ENCODE peak calls at places on chromosomes 1 and 21, in six cellular contexts. W is K562, Y is NB4, U is endothelial cell of umbilical vein, S is GM12878, R is HepG2. V is an unnamed sample.

GRCh38 chr1:186620951-186621350 is 59.3 kb downstream of the PTGS2 start:
- DNase-seq in W (no peak), Y (peak; percentile 61), U (no peak), S (peak; percentile 19), R (no peak), V (no peak)

GRCh38 chr1:101239095-101240040 is 2.5 kb downstream of the S1PR1 start:
- DNase-seq in W (no peak), Y (peak; percentile 63), U (peak; percentile 68), S (no peak), R (no peak), V (no peak)

GRCh38 chr1:150162862-150163706 is 13.4 kb downstream of the PLEKHO1 start:
- DNase-seq in W (peak; percentile 95), Y (peak; percentile 95), U (peak; percentile 93), S (peak; percentile 97), R (peak; percentile 95), V (no peak)

GRCh38 chr1:224183591-224184312 is 712 bp downstream of the DEGS1 start:
- DNase-seq in W (peak; percentile 81), Y (peak; percentile 82), U (peak; percentile 69), S (no peak), R (peak; percentile 15), V (peak; percentile 53)

GRCh38 chr1:61332796-61333195 is 250.4 kb downstream of the NFIA start:
- DNase-seq in W (no peak), Y (no peak), U (no peak), S (no peak), R (no peak), V (no peak)

GRCh38 chr1:116066868-116067563 is 44.2 kb upstream of the MAB21L3 start:
- DNase-seq in W (no peak), Y (no peak), U (no peak), S (no peak), R (no peak), V (no peak)

GRCh38 chr1:1181129-1181937 is 7.7 kb downstream of the TTLL10 start:
- DNase-seq in W (no peak), Y (no peak), U (no peak), S (no peak), R (no peak), V (no peak)

GRCh38 chr1:15522551-15522950 is 1.5 kb downstream of the CASP9 start:
- DNase-seq in W (no peak), Y (no peak), U (no peak), S (no peak), R (no peak), V (no peak)

GRCh38 chr1:14263207-14263606 is 335.3 kb upstream of the KAZN start:
- DNase-seq in W (no peak), Y (no peak), U (no peak), S (no peak), R (no peak), V (no peak)

GRCh38 chr21:35438643-35439404 is 389.7 kb upstream of the RUNX1 start:
- DNase-seq in W (no peak), Y (peak; percentile 68), U (no peak), S (peak; percentile 21), R (no peak), V (no peak)

GRCh38 chr1:22154626-22155025 is 11.7 kb upstream of the WNT4 start:
- DNase-seq in W (no peak), Y (no peak), U (no peak), S (no peak), R (no peak), V (no peak)

GRCh38 chr1:117501275-117501674 is 104.6 kb upstream of the TENT5C start:
- DNase-seq in W (no peak), Y (no peak), U (no peak), S (no peak), R (no peak), V (no peak)

GRCh38 chr21:38306407-38306806 is 49.6 kb downstream of the KCNJ15 start:
- DNase-seq in W (no peak), Y (no peak), U (peak; percentile 90), S (no peak), R (no peak), V (no peak)

GRCh38 chr1:172946814-172947507 is 103.8 kb downstream of the TNFSF18 start:
- DNase-seq in W (no peak), Y (no peak), U (peak; percentile 86), S (no peak), R (no peak), V (peak; percentile 31)

GRCh38 chr1:23528245-23528978 is 2.6 kb downstream of the E2F2 start:
- DNase-seq in W (peak; percentile 88), Y (peak; percentile 86), U (peak; percentile 49), S (peak; percentile 76), R (peak; percentile 85), V (peak; percentile 92)

GRCh38 chr1:108639899-108640560 is 20.9 kb downstream of the HENMT1 start:
- DNase-seq in W (no peak), Y (no peak), U (no peak), S (no peak), R (peak; percentile 2), V (no peak)

GRCh38 chr1:154155282-154155681 is 409 bp upstream of the NUP210L start:
- DNase-seq in W (no peak), Y (no peak), U (peak; percentile 94), S (no peak), R (no peak), V (no peak)

GRCh38 chr1:63710306-63710705 is 63.5 kb upstream of the ROR1 start:
- DNase-seq in W (no peak), Y (no peak), U (no peak), S (no peak), R (no peak), V (no peak)

GRCh38 chr1:234610061-234610581 is at the start of gene IRF2BP2:
- DNase-seq in W (peak; percentile 98), Y (peak; percentile 89), U (peak; percentile 87), S (no peak), R (peak; percentile 68), V (peak; percentile 68)

GRCh38 chr1:30422251-30422650 is 301.1 kb downstream of the MATN1 start:
- DNase-seq in W (no peak), Y (no peak), U (no peak), S (no peak), R (no peak), V (no peak)

GRCh38 chr1:29669488-29669871 is 433.2 kb downstream of the PTPRU start:
- DNase-seq in W (no peak), Y (no peak), U (no peak), S (no peak), R (no peak), V (no peak)

GRCh38 chr1:48760889-48761288 is 15.8 kb downstream of the BEND5 start:
- DNase-seq in W (no peak), Y (no peak), U (no peak), S (no peak), R (no peak), V (no peak)

GRCh38 chr1:229360417-229360816 is 17.6 kb upstream of the CCSAP start:
- DNase-seq in W (no peak), Y (no peak), U (no peak), S (no peak), R (no peak), V (no peak)

GRCh38 chr1:234463749-234464148 is 15.2 kb downstream of the TARBP1 start:
- DNase-seq in W (no peak), Y (no peak), U (no peak), S (no peak), R (no peak), V (no peak)

DNA sequence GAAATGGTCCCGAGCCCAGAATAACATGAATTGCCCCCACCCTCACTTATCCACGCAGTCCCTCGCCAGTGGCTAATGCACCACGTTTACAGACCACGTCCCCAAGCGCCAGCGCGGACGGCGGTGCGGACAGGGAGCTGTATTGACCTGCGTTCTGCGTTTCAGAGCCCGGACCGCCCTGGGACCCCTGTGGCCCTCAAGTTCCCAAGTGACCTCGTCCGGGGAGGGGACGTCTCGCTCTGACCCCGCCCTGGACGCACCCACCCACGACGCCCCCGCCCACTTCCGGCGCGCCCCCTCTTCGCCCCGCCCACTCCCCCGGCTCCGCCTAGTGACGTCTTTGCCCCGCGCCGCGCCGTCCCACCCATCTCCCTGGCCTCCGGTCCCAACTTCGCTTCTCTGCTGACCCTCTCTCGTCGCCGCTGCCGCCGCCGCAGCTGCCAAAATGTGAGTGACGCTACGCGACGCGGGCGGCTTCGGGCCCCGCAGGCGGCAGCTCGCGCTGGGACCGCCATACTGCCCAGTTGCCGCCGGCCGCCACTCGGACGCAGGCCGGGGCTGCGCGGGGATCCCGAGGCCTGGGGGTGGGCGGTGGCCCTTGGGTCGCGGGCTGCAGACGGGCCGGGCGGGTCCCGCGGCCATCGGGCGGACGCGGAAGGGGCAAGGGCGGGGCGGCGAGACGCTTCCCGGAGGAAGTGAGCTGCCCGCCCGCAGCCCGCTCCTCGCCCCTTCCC is at the start of gene VAMP3:
- DNase-seq in W (peak; percentile 99), Y (peak; percentile 89), U (peak; percentile 83), S (peak; percentile 30), R (peak; percentile 62), V (peak; percentile 73)
- TF ChIP-seq POLR2A in W (peak; percentile 82), Y (peak; percentile 59), U (peak; percentile 70), S (peak; percentile 83), R (peak; percentile 76), V (peak; percentile 52)

GRCh38 chr1:228012555-228012954 is 5.8 kb downstream of the WNT3A start:
- DNase-seq in W (no peak), Y (no peak), U (no peak), S (no peak), R (no peak), V (no peak)
- TF ChIP-seq MYC in W (no peak), Y (no peak), U (no peak), S (no peak), R (no peak), V (no peak)

DNA sequence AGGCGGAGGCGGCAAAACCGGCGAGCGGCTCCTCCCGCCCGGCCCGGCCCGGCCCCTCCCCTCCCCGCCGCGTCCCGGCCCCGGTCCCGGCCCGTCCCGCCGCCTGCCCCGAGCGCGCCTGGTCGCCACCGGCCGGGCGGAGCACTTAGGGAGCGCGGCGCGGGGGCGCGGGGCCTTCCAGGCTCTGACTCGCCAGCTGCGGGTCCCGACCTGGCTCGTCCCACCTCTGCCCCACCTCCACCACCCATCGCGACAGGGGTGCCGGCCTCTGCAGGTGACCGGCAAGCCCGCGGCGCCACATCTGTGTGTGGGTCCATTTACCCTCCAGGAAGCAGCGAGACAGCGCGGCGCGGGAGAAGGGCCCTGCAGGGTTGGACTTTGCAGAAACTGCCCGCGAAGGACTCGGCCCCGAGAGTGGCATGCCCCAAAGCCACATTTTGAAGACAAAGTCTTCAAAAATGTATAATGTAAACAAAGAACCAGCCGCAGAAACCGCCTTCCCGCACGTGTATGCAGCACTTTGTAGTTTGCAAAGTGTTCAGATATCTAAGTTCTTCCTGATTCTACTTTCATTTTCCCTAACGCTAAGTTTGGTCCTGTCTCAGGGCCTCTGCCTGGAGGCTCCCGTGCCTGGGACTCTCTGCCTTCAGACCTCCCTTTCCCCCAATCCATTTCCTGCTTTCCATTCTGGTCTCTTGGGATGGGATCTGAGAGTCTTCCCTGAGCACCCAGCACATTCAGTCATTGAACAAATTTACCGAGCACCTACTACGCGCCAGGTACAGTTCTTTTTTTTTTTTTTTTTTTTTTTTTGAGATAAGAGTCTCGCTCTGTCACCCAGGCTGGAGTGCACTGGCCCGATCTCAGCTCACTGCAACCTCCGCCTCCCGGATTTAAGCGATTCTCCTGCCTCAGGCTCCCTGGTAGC is at the start of gene TMCO4:
- DNase-seq in W (peak; percentile 45), Y (peak; percentile 71), U (peak; percentile 60), S (no peak), R (peak; percentile 25), V (peak; percentile 35)
- TF ChIP-seq POLR2A in W (no peak), Y (no peak), U (no peak), S (no peak), R (no peak), V (no peak)

DNA sequence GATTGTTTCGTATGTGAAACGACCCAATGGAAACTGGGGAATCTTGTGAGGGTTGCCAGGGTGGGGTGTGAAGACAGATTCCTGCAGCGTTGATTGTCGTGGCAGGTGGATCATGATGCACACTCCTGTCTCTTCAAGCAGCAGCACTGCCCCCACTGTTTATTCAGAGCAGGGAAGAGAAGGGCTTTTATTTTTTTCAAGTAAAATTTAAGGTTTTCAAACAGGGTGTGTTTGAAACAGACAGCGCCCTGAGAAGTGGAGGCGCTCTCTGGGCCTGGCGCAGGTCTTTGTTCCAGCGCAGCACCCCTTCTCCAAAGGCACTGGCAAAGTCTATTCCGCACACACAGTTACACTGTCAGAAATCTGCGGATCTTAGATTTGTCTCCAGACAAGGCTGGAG is 6.9 kb downstream of the C1orf53 start:
- DNase-seq in W (no peak), Y (no peak), U (no peak), S (no peak), R (no peak), V (no peak)
- TF ChIP-seq MYC in W (no peak), Y (no peak), U (no peak), S (no peak), R (no peak), V (no peak)

V was measured in A549.